ENCODE peak calls at places on chromosome 22, in nine cellular contexts. U, Y, J, D, L, P, I, Q and X are unnamed samples.

GRCh38 chr22:45503816-45504702 is 1.4 kb downstream of the FBLN1 start:
- DNase-seq in U (no peak), Y (peak), J (no peak), P (peak), I (peak), Q (peak), L (no peak), D (peak), X (peak)

GRCh38 chr22:46373838-46374662 is 38.5 kb downstream of the TRMU start:
- DNase-seq in U (no peak), P (no peak), I (no peak), J (no peak), Y (no peak), Q (no peak), L (no peak), D (no peak), X (no peak)

GRCh38 chr22:36528336-36528735 is 630 bp downstream of the EIF3D start:
- DNase-seq in L (no peak), Q (peak), Y (peak), I (no peak), D (no peak), P (no peak), J (no peak), U (no peak), X (no peak)

GRCh38 chr22:46936378-46936916 is 174.0 kb downstream of the TBC1D22A start:
- DNase-seq in Y (no peak), J (no peak), U (peak), Q (no peak), D (no peak), P (peak), L (no peak), I (no peak), X (peak)

GRCh38 chr22:36334838-36335603 is 52.7 kb downstream of the MYH9 start:
- DNase-seq in P (peak), J (no peak), I (no peak), Y (peak), D (peak), U (no peak), Q (peak), L (no peak), X (peak)

GRCh38 chr22:35076648-35077047 is 10.7 kb downstream of the ISX start:
- DNase-seq in U (no peak), D (no peak), L (no peak), Y (no peak), P (no peak), I (no peak), J (no peak), Q (no peak), X (no peak)

GRCh38 chr22:31958625-31959239 is 14.4 kb downstream of the YWHAH start:
- DNase-seq in P (no peak), U (no peak), J (no peak), L (no peak), D (no peak), Y (no peak), I (no peak), Q (no peak), X (no peak)

GRCh38 chr22:21991774-21992173 is 9.2 kb upstream of the TOP3B start:
- DNase-seq in L (no peak), Y (no peak), U (no peak), I (no peak), P (no peak), J (no peak), Q (no peak), D (no peak), X (no peak)

GRCh38 chr22:32646476-32646875 is 155.0 kb upstream of the TIMP3 start:
- DNase-seq in P (no peak), L (no peak), D (no peak), Q (no peak), I (no peak), U (no peak), Y (no peak), J (no peak), X (no peak)

GRCh38 chr22:37167981-37168647 is 18.4 kb upstream of the IL2RB start:
- DNase-seq in D (no peak), U (no peak), Q (no peak), I (no peak), P (no peak), J (no peak), L (no peak), Y (no peak), X (no peak)

GRCh38 chr22:41487037-41487963 is 18.4 kb downstream of the ACO2 start:
- DNase-seq in U (no peak), Y (no peak), J (no peak), Q (no peak), P (no peak), L (no peak), D (no peak), I (no peak), X (no peak)

GRCh38 chr22:45997775-45998637 is 21.0 kb upstream of the WNT7B start:
- DNase-seq in D (no peak), Y (no peak), J (no peak), I (no peak), Q (no peak), U (no peak), P (no peak), L (no peak), X (no peak)

GRCh38 chr22:45058622-45058912 is 48.8 kb upstream of the PHF21B start:
- DNase-seq in U (no peak), P (no peak), L (no peak), I (no peak), Q (no peak), Y (no peak), J (no peak), D (no peak), X (no peak)

GRCh38 chr22:37336474-37337028 is 54.2 kb downstream of the CYTH4 start:
- DNase-seq in L (no peak), I (no peak), D (no peak), Q (no peak), J (peak), U (no peak), Y (no peak), P (no peak), X (no peak)

GRCh38 chr22:35559354-35560005 is 18.8 kb downstream of the RASD2 start:
- DNase-seq in P (peak), Y (peak), U (no peak), L (no peak), I (no peak), J (no peak), Q (no peak), D (no peak), X (peak)

GRCh38 chr22:17074648-17075002 is 10.2 kb upstream of the IL17RA start:
- DNase-seq in J (no peak), I (no peak), U (no peak), Y (peak), Q (peak), P (no peak), L (no peak), D (peak), X (peak)

GRCh38 chr22:22352376-22352999 is 107.9 kb downstream of the VPREB1 start:
- DNase-seq in L (no peak), Q (no peak), I (no peak), J (no peak), D (no peak), P (no peak), Y (no peak), U (no peak), X (no peak)

GRCh38 chr22:32775957-32776356 is 25.5 kb upstream of the TIMP3 start:
- DNase-seq in Q (no peak), I (no peak), Y (no peak), U (no peak), L (no peak), D (no peak), J (no peak), P (no peak), X (no peak)

GRCh38 chr22:17501679-17502285 is 61.5 kb upstream of the SLC25A18 start:
- DNase-seq in Q (peak), D (peak), P (peak), I (no peak), Y (peak), L (no peak), U (peak), J (no peak), X (peak)

GRCh38 chr22:46225631-46226030 is 24.5 kb downstream of the CDPF1 start:
- DNase-seq in D (no peak), Y (no peak), P (no peak), Q (no peak), L (no peak), I (no peak), U (no peak), J (no peak), X (no peak)

GRCh38 chr22:36101756-36102155 is 58.8 kb downstream of the APOL3 start:
- DNase-seq in Y (no peak), L (no peak), Q (no peak), D (no peak), U (no peak), I (no peak), J (no peak), P (no peak), X (no peak)

GRCh38 chr22:25623310-25623734 is 58.8 kb downstream of the GRK3 start:
- DNase-seq in I (no peak), P (no peak), Y (no peak), J (no peak), L (no peak), Q (no peak), D (no peak), U (no peak), X (no peak)

GRCh38 chr22:44891293-44891747 is 118.5 kb downstream of the PHF21B start:
- DNase-seq in P (no peak), Y (no peak), I (no peak), U (no peak), L (peak), Q (no peak), D (no peak), J (no peak), X (no peak)

GRCh38 chr22:28019360-28019759 is 100.3 kb upstream of the PITPNB start:
- DNase-seq in U (no peak), J (peak), L (peak), I (peak), Q (no peak), Y (no peak), D (peak), P (no peak), X (peak)

GRCh38 chr22:23418159-23418788 is 161.8 kb downstream of the IGLL1 start:
- DNase-seq in I (no peak), Q (no peak), D (no peak), J (peak), Y (no peak), P (no peak), U (no peak), L (no peak), X (no peak)

GRCh38 chr22:46165975-46166374 is 15.6 kb downstream of the PPARA start:
- DNase-seq in L (no peak), U (no peak), P (no peak), I (no peak), Q (peak), J (no peak), D (no peak), Y (no peak), X (no peak)

GRCh38 chr22:45499746-45500145 is 2.9 kb upstream of the FBLN1 start:
- DNase-seq in J (no peak), L (peak), Q (no peak), Y (no peak), D (no peak), P (no peak), U (no peak), I (peak), X (no peak)

GRCh38 chr22:26385164-26385563 is 43.9 kb upstream of the ASPHD2 start:
- DNase-seq in Q (no peak), U (no peak), I (no peak), L (no peak), P (no peak), Y (no peak), J (no peak), D (no peak), X (no peak)

GRCh38 chr22:37197451-37198289 is 9.6 kb upstream of the C1QTNF6 start:
- DNase-seq in L (peak), P (no peak), I (peak), U (peak), Y (peak), J (peak), Q (peak), D (peak), X (peak)

GRCh38 chr22:33271390-33272161 is 213.4 kb upstream of the SYN3 start:
- DNase-seq in P (no peak), L (peak), J (peak), Y (peak), Q (peak), D (no peak), I (peak), U (peak), X (peak)

GRCh38 chr22:22872722-22873708 is 14.6 kb upstream of the IGLL5 start:
- DNase-seq in Y (no peak), U (no peak), P (no peak), J (no peak), I (no peak), Q (no peak), L (no peak), D (no peak), X (no peak)

GRCh38 chr22:23892626-23893445 is 1.3 kb upstream of the MIF start:
- DNase-seq in D (no peak), U (no peak), L (no peak), Q (no peak), Y (no peak), J (no peak), P (no peak), I (no peak), X (no peak)

GRCh38 chr22:25139062-25139461 is 60.6 kb upstream of the CRYBB3 start:
- DNase-seq in L (no peak), D (no peak), U (no peak), I (no peak), Y (peak), J (peak), P (peak), Q (no peak), X (no peak)

GRCh38 chr22:32800158-32800557 is 1.3 kb upstream of the TIMP3 start:
- DNase-seq in Q (peak), L (no peak), I (peak), P (no peak), Y (no peak), J (no peak), U (no peak), D (no peak), X (no peak)

GRCh38 chr22:35116269-35116668 is 50.3 kb downstream of the ISX start:
- DNase-seq in I (no peak), P (no peak), Q (no peak), U (no peak), D (no peak), J (no peak), Y (no peak), L (no peak), X (no peak)

GRCh38 chr22:16783930-16784354 is 41.3 kb downstream of the XKR3 start:
- DNase-seq in Q (peak), L (no peak), P (peak), Y (no peak), D (no peak), J (no peak), U (no peak), I (no peak), X (no peak)

GRCh38 chr22:39601180-39601535 is 30.6 kb downstream of the CACNA1I start:
- DNase-seq in D (no peak), I (no peak), P (no peak), Q (no peak), U (no peak), L (no peak), Y (no peak), J (no peak), X (no peak)
- TF ChIP-seq CTCF in D (no peak), I (no peak), P (no peak), Q (no peak), U (no peak), L (no peak), Y (no peak), J (no peak), X (no peak)

DNA sequence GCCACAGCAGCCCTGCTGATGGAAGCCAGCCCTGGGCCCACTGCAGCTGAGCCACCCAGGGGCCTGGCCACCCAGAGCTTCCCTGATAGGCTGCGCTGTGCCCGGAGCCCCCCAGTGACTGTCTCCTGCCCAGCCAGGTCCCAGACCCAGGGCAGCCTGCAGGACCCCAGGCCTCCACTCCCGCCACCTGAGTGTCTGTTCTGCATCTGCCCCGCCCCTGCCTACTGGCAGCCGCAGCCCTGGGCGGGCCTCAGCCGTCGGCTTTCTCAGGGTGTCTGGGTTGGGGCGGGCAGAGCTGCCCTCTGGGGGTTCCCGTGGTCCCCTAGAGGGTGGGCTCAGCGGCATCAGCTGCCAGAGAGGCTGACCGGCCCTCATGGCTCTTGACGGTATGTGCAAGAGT is 12.5 kb upstream of the PIM3 start:
- DNase-seq in L (no peak), J (peak), U (no peak), D (no peak), Y (no peak), P (no peak), Q (no peak), I (no peak), X (no peak)
- H3K4me3 ChIP-seq in L (no peak), J (peak), U (no peak), D (no peak), Y (no peak), P (no peak), Q (no peak), I (no peak), X (no peak)

GRCh38 chr22:39343259-39344045 is 6.3 kb upstream of the SYNGR1 start:
- DNase-seq in Q (peak), D (peak), U (peak), Y (peak), P (peak), I (peak), J (peak), L (peak), X (peak)
- TF ChIP-seq CTCF in Q (peak), D (peak), U (peak), Y (peak), P (peak), I (peak), J (no peak), L (peak), X (peak)

DNA sequence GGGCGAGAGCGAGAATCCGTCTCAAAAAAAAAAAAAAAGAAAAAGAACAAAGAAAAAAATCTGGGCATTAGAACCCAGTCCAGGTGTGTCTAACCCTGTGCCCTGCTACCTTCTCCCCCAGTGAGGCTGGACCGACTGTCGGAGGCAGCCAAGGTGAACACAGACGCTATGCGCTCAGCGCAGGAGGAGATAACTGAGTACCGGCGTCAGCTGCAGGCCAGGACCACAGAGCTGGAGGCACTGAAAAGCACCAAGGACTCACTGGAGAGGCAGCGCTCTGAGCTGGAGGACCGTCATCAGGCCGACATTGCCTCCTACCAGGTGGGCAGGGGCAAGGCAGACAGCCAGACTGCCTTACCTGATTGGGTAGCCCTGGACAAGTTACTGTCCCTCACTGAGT is 3.2 kb downstream of the NEFH start:
- DNase-seq in J (no peak), U (no peak), L (no peak), D (no peak), Y (no peak), Q (no peak), P (no peak), I (no peak), X (no peak)
- H3K4me3 ChIP-seq in J (no peak), U (no peak), L (no peak), D (no peak), Y (no peak), Q (no peak), P (no peak), I (no peak), X (no peak)

DNA sequence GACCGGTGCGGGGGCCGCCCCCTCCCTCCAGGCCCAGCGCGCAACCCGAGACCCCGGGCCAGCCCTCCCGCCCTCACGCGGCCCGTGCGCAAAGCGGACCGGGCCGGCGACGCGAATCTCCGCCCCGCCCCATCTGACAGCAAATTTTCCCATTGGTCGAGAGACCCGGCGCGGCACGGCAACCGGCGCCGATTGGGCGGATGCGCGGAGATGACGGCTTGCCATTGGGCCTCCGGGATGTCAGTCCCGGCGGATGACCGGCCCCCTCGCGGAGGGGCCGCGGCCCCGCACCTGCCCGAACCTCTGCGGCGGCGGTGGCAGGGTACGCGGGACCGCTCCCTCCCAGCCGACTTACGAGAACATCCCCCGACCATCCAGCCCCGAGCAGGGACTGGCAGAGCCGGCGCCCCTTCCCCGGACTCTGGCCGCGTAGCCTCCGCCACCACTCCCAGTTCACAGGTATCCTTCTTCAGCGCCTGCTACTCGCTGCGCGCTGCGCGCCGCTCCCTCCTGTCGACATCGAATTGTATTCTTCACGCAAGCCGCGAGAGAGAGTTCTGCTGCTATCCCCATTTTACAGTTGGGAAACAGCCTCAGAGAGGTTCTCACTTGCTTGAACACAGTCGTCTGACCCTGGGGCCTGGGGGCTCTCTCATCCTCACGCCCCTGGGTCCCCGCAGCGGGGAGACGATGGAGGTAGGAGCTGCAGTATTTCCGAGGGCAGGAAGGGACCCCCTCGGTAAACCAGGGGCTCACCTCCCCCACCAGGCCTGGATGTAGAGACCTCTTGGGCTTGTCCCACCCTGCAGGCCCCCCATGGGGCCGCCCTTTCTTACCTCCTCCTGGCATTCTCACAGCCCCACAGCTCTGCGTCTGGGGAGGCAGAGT is at the start of gene ARVCF:
- DNase-seq in P (peak), U (peak), J (peak), L (peak), Y (peak), Q (peak), I (peak), D (peak), X (peak)
- TF ChIP-seq CTCF in P (no peak), U (peak), J (no peak), L (peak), Y (no peak), Q (no peak), I (peak), D (no peak), X (no peak)

DNA sequence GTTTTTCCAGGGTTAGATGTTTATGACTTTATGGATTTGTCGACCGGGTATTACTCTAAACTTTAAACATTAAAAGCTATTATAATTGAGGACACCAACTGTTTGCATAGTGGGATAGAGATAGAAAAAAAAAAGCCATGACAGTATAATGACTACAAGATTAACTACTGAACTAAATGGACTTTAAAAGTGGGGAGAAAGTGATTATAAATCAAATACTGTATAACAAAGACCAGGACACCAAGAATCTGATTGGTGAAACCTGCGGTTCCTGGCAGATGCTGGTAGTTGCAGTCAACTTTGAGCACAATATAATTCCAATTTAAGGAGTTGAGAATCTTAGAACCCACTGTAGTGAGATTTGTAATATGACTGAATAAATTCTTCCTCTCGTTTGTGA is 2.5 kb downstream of the CRKL start:
- DNase-seq in Y (peak), J (no peak), U (no peak), D (no peak), I (no peak), Q (no peak), P (peak), L (no peak), X (peak)
- H3K4me3 ChIP-seq in Y (peak), J (peak), U (peak), D (peak), I (peak), Q (peak), P (peak), L (peak), X (peak)